ENCODE peak calls at places on chromosomes 1 and 21, in six cellular contexts. One of them, this sample, is unnamed.
A peak's percentile ranks its signal among the peaks of the same experiment; 100 is the strongest.

GRCh38 chr1:77506771-77507170 is 175.7 kb downstream of the ZZZ3 start:
- DNase-seq in stomach: no peak
- DNase-seq in IMR-90: no peak
- DNase-seq in right lobe of liver: no peak
- DNase-seq in heart right ventricle: no peak
- DNase-seq in HL-60: no peak
- DNase-seq in this sample: no peak

GRCh38 chr1:1073743-1074587 is at the start of gene RNF223:
- DNase-seq in heart right ventricle: no peak
- DNase-seq in stomach: peak; percentile 89
- DNase-seq in IMR-90: no peak
- DNase-seq in right lobe of liver: no peak
- DNase-seq in HL-60: no peak
- DNase-seq in this sample: no peak

GRCh38 chr1:23517581-23517980 is 13.5 kb downstream of the E2F2 start:
- DNase-seq in IMR-90: no peak
- DNase-seq in HL-60: no peak
- DNase-seq in stomach: no peak
- DNase-seq in heart right ventricle: no peak
- DNase-seq in right lobe of liver: no peak
- DNase-seq in this sample: no peak

GRCh38 chr1:54706419-54706818 is 9.2 kb upstream of the TTC4 start:
- DNase-seq in stomach: no peak
- DNase-seq in HL-60: no peak
- DNase-seq in IMR-90: no peak
- DNase-seq in heart right ventricle: no peak
- DNase-seq in right lobe of liver: no peak
- DNase-seq in this sample: no peak

GRCh38 chr1:20725189-20726106 is 7.1 kb downstream of the SH2D5 start:
- DNase-seq in right lobe of liver: peak; percentile 5
- DNase-seq in stomach: no peak
- DNase-seq in heart right ventricle: no peak
- DNase-seq in IMR-90: peak; percentile 92
- DNase-seq in HL-60: no peak
- DNase-seq in this sample: no peak

GRCh38 chr1:71351438-71351837 is 270.6 kb upstream of the ZRANB2 start:
- DNase-seq in HL-60: no peak
- DNase-seq in heart right ventricle: no peak
- DNase-seq in stomach: no peak
- DNase-seq in IMR-90: peak; percentile 81
- DNase-seq in right lobe of liver: no peak
- DNase-seq in this sample: no peak

GRCh38 chr1:243924188-243924587 is 74.1 kb upstream of the AKT3 start:
- DNase-seq in stomach: no peak
- DNase-seq in IMR-90: peak; percentile 67
- DNase-seq in HL-60: no peak
- DNase-seq in right lobe of liver: no peak
- DNase-seq in heart right ventricle: no peak
- DNase-seq in this sample: no peak

GRCh38 chr21:37383066-37383465 is 16.5 kb downstream of the DYRK1A start:
- DNase-seq in heart right ventricle: no peak
- DNase-seq in IMR-90: no peak
- DNase-seq in right lobe of liver: no peak
- DNase-seq in HL-60: no peak
- DNase-seq in stomach: no peak
- DNase-seq in this sample: no peak

GRCh38 chr1:240100351-240100750 is 8.7 kb downstream of the FMN2 start:
- DNase-seq in right lobe of liver: no peak
- DNase-seq in heart right ventricle: no peak
- DNase-seq in IMR-90: peak; percentile 55
- DNase-seq in stomach: no peak
- DNase-seq in HL-60: no peak
- DNase-seq in this sample: no peak

GRCh38 chr1:205933672-205934618 is 9.3 kb downstream of the SLC26A9 start:
- DNase-seq in right lobe of liver: no peak
- DNase-seq in heart right ventricle: no peak
- DNase-seq in stomach: no peak
- DNase-seq in HL-60: peak; percentile 60
- DNase-seq in IMR-90: peak; percentile 56
- DNase-seq in this sample: peak; percentile 24

GRCh38 chr1:1357871-1358432 is 403 bp downstream of the MXRA8 start:
- DNase-seq in heart right ventricle: no peak
- DNase-seq in HL-60: no peak
- DNase-seq in right lobe of liver: peak; percentile 17
- DNase-seq in IMR-90: peak; percentile 20
- DNase-seq in stomach: no peak
- DNase-seq in this sample: no peak

GRCh38 chr1:241311056-241311746 is 45.8 kb downstream of the RGS7 start:
- DNase-seq in stomach: no peak
- DNase-seq in HL-60: no peak
- DNase-seq in IMR-90: peak; percentile 4
- DNase-seq in heart right ventricle: no peak
- DNase-seq in right lobe of liver: no peak
- DNase-seq in this sample: no peak

GRCh38 chr1:90710579-90711536 is 6.2 kb downstream of the BARHL2 start:
- DNase-seq in HL-60: no peak
- DNase-seq in stomach: no peak
- DNase-seq in heart right ventricle: no peak
- DNase-seq in IMR-90: no peak
- DNase-seq in right lobe of liver: no peak
- DNase-seq in this sample: no peak

GRCh38 chr1:82318921-82319320 is 518.2 kb downstream of the ADGRL2 start:
- DNase-seq in heart right ventricle: no peak
- DNase-seq in right lobe of liver: no peak
- DNase-seq in stomach: no peak
- DNase-seq in IMR-90: no peak
- DNase-seq in HL-60: no peak
- DNase-seq in this sample: no peak

GRCh38 chr1:93738075-93738622 is 56.5 kb upstream of the BCAR3 start:
- DNase-seq in stomach: no peak
- DNase-seq in heart right ventricle: no peak
- DNase-seq in IMR-90: peak; percentile 90
- DNase-seq in right lobe of liver: no peak
- DNase-seq in HL-60: no peak
- DNase-seq in this sample: no peak

GRCh38 chr1:192545781-192546521 is 29.6 kb upstream of the RGS1 start:
- DNase-seq in heart right ventricle: no peak
- DNase-seq in stomach: no peak
- DNase-seq in right lobe of liver: no peak
- DNase-seq in HL-60: peak; percentile 66
- DNase-seq in IMR-90: no peak
- DNase-seq in this sample: no peak

GRCh38 chr1:91846007-91846620 is 39.8 kb downstream of the TGFBR3 start:
- DNase-seq in HL-60: no peak
- DNase-seq in right lobe of liver: peak; percentile 33
- DNase-seq in IMR-90: peak; percentile 46
- DNase-seq in stomach: peak; percentile 27
- DNase-seq in heart right ventricle: peak; percentile 83
- DNase-seq in this sample: peak; percentile 40

GRCh38 chr1:112263464-112263863 is 132.6 kb upstream of the CTTNBP2NL start:
- DNase-seq in heart right ventricle: no peak
- DNase-seq in IMR-90: peak; percentile 57
- DNase-seq in HL-60: no peak
- DNase-seq in right lobe of liver: no peak
- DNase-seq in stomach: no peak
- DNase-seq in this sample: no peak

GRCh38 chr1:37083551-37084119 is 49.3 kb upstream of the GRIK3 start:
- DNase-seq in stomach: no peak
- DNase-seq in heart right ventricle: no peak
- DNase-seq in IMR-90: no peak
- DNase-seq in HL-60: no peak
- DNase-seq in right lobe of liver: no peak
- DNase-seq in this sample: no peak

GRCh38 chr1:111538343-111539035 is 35.1 kb upstream of the ADORA3 start:
- DNase-seq in HL-60: no peak
- DNase-seq in IMR-90: peak; percentile 76
- DNase-seq in heart right ventricle: no peak
- DNase-seq in stomach: no peak
- DNase-seq in right lobe of liver: peak; percentile 35
- DNase-seq in this sample: no peak

GRCh38 chr1:205458777-205459566 is 3.1 kb upstream of the BLACAT1 start:
- DNase-seq in HL-60: no peak
- DNase-seq in heart right ventricle: no peak
- DNase-seq in IMR-90: peak; percentile 58
- DNase-seq in right lobe of liver: no peak
- DNase-seq in stomach: no peak
- DNase-seq in this sample: no peak

GRCh38 chr1:7420706-7421105 is 350.4 kb upstream of the VAMP3 start:
- DNase-seq in heart right ventricle: no peak
- DNase-seq in stomach: peak; percentile 9
- DNase-seq in right lobe of liver: no peak
- DNase-seq in IMR-90: no peak
- DNase-seq in HL-60: no peak
- DNase-seq in this sample: peak; percentile 5

GRCh38 chr1:81670286-81670685 is 130.4 kb upstream of the ADGRL2 start:
- DNase-seq in heart right ventricle: peak; percentile 85
- DNase-seq in HL-60: no peak
- DNase-seq in right lobe of liver: peak; percentile 55
- DNase-seq in IMR-90: peak; percentile 97
- DNase-seq in stomach: peak; percentile 92
- DNase-seq in this sample: peak; percentile 42

GRCh38 chr1:2555634-2556276 is 416 bp upstream of the TNFRSF14 start:
- DNase-seq in IMR-90: no peak
- DNase-seq in right lobe of liver: peak; percentile 90
- DNase-seq in stomach: peak; percentile 82
- DNase-seq in heart right ventricle: peak; percentile 82
- DNase-seq in HL-60: peak; percentile 82
- DNase-seq in this sample: peak; percentile 85

GRCh38 chr1:171468120-171468790 is 17.1 kb upstream of the PRRC2C start:
- DNase-seq in IMR-90: peak; percentile 64
- DNase-seq in stomach: no peak
- DNase-seq in HL-60: no peak
- DNase-seq in heart right ventricle: no peak
- DNase-seq in right lobe of liver: no peak
- DNase-seq in this sample: no peak

GRCh38 chr21:45382698-45383000 is 22.3 kb upstream of the COL18A1 start:
- DNase-seq in HL-60: no peak
- DNase-seq in IMR-90: no peak
- DNase-seq in right lobe of liver: no peak
- DNase-seq in stomach: no peak
- DNase-seq in heart right ventricle: no peak
- DNase-seq in this sample: no peak

GRCh38 chr1:212644866-212645556 is 36.5 kb downstream of the ATF3 start:
- DNase-seq in heart right ventricle: no peak
- DNase-seq in stomach: no peak
- DNase-seq in HL-60: no peak
- DNase-seq in IMR-90: no peak
- DNase-seq in right lobe of liver: no peak
- DNase-seq in this sample: no peak

GRCh38 chr1:98034505-98034904 is 113.7 kb upstream of the DPYD start:
- DNase-seq in heart right ventricle: no peak
- DNase-seq in IMR-90: peak; percentile 59
- DNase-seq in HL-60: no peak
- DNase-seq in right lobe of liver: no peak
- DNase-seq in stomach: no peak
- DNase-seq in this sample: no peak

DNA sequence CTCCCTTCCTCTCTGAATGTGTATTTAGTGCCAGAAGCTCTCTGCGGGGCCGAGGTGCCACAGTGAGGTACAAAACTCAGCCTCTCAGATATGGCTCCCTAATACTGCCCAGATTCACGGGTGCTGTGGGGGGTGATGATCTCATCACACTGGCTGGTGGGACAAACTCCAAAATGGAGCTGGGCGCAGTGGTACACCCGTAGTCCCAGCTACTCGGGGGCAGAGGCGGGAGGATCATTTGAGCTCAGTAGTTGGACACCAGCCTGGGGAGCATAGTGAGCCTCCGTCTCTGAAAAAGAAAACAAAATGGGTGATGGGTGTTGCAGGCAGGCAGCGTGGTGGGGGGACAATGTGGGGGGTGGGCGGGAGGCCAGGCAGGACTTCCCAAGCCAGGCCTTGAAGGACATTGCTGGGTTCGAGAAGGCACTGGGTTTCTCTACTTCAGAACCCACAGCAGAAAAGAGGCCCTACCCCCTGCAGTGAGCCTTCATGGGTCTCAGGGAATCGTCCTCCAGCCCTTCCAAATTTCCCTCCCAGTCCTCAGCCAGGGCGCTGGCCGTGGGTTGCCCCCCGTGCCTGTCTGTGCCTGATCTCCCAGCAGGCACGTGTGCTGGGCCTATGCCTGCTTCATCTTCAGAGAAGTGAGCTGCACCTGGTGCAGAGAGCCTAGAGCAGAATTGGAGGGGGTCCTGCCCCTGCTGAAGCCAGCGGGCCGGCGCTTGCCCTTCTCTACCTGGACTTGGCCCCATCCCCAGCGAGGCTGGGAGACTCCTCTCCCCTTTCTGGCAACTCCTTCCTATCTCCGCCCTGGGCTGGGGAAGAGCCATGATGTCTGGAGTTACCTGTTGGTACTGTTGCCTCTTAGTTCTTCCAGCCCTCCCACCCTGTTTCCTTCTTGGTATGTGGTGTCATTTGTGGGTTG is 14.0 kb downstream of the H6PD start:
- DNase-seq in HL-60: no peak
- DNase-seq in stomach: no peak
- DNase-seq in heart right ventricle: no peak
- DNase-seq in IMR-90: no peak
- DNase-seq in right lobe of liver: no peak
- DNase-seq in this sample: peak; percentile 59
- H3K27ac ChIP-seq in HL-60: no peak overlapping the region
- H3K27ac ChIP-seq in stomach: peak overlapping the region; percentile 71
- H3K27ac ChIP-seq in heart right ventricle: peak overlapping the region; percentile 34
- H3K27ac ChIP-seq in IMR-90: no peak overlapping the region
- H3K27ac ChIP-seq in right lobe of liver: peak overlapping the region; percentile 65
- H3K27ac ChIP-seq in this sample: peak overlapping the region; percentile 73

GRCh38 chr1:109299087-109299983 is 7.5 kb downstream of the MYBPHL start:
- DNase-seq in right lobe of liver: no peak
- DNase-seq in stomach: no peak
- DNase-seq in IMR-90: peak; percentile 97
- DNase-seq in HL-60: no peak
- DNase-seq in heart right ventricle: peak; percentile 87
- DNase-seq in this sample: no peak
- H3K27ac ChIP-seq in right lobe of liver: no peak overlapping the region
- H3K27ac ChIP-seq in stomach: peak overlapping the region; percentile 4
- H3K27ac ChIP-seq in IMR-90: peak overlapping the region; percentile 86
- H3K27ac ChIP-seq in HL-60: no peak overlapping the region
- H3K27ac ChIP-seq in heart right ventricle: peak overlapping the region; percentile 25
- H3K27ac ChIP-seq in this sample: no peak overlapping the region

DNA sequence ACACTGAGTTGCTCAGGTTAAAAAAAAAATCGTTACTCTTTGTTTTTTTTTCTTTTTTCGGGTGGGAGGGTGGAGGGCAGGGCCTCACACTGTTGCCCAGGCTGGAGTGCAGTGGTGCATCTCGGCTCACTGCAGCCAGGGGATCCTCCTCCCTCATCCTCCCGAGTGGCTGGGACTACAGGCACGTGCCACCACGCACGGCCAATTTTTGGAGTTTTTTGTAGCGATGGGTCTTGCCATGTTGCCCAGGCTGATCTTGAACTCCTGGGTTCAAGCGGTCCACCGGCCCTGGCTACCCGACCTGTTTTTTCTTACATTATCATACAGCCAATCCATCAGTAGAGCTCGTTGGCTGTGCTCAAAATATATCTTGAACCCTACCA is 2.2 kb upstream of the USP1 start:
- DNase-seq in right lobe of liver: no peak
- DNase-seq in heart right ventricle: no peak
- DNase-seq in IMR-90: no peak
- DNase-seq in HL-60: no peak
- DNase-seq in stomach: no peak
- DNase-seq in this sample: no peak
- H3K27ac ChIP-seq in right lobe of liver: no peak overlapping the region
- H3K27ac ChIP-seq in heart right ventricle: no peak overlapping the region
- H3K27ac ChIP-seq in IMR-90: no peak overlapping the region
- H3K27ac ChIP-seq in HL-60: no peak overlapping the region
- H3K27ac ChIP-seq in stomach: no peak overlapping the region
- H3K27ac ChIP-seq in this sample: no peak overlapping the region

GRCh38 chr1:11888877-11889208 is 30.1 kb upstream of the NPPB start:
- DNase-seq in IMR-90: no peak
- DNase-seq in right lobe of liver: no peak
- DNase-seq in heart right ventricle: no peak
- DNase-seq in stomach: no peak
- DNase-seq in HL-60: no peak
- DNase-seq in this sample: no peak
- H3K27ac ChIP-seq in IMR-90: no peak overlapping the region
- H3K27ac ChIP-seq in right lobe of liver: no peak overlapping the region
- H3K27ac ChIP-seq in heart right ventricle: no peak overlapping the region
- H3K27ac ChIP-seq in stomach: no peak overlapping the region
- H3K27ac ChIP-seq in HL-60: no peak overlapping the region
- H3K27ac ChIP-seq in this sample: no peak overlapping the region